ENCODE peak calls at places on chromosome 10, in six cellular contexts. One of them, this sample, is unnamed.

GRCh38 chr10:124106241-124106905 is 13.0 kb upstream of the CHST15 start:
- DNase-seq in left ventricle myocardium inferior: no peak
- DNase-seq in GM23248: peak; percentile 71
- DNase-seq in testis: peak; percentile 65
- DNase-seq in cardiac muscle cell: no peak
- DNase-seq in transverse colon: peak; percentile 71
- DNase-seq in this sample: peak; percentile 70

GRCh38 chr10:10613654-10614244 is 403.9 kb upstream of the CELF2 start:
- DNase-seq in left ventricle myocardium inferior: no peak
- DNase-seq in GM23248: no peak
- DNase-seq in testis: no peak
- DNase-seq in cardiac muscle cell: no peak
- DNase-seq in transverse colon: no peak
- DNase-seq in this sample: no peak

GRCh38 chr10:49761789-49762565 is at the start of gene OGDHL:
- DNase-seq in left ventricle myocardium inferior: peak; percentile 56
- DNase-seq in GM23248: peak; percentile 68
- DNase-seq in testis: peak; percentile 91
- DNase-seq in cardiac muscle cell: peak; percentile 94
- DNase-seq in transverse colon: peak; percentile 27
- DNase-seq in this sample: peak; percentile 85

GRCh38 chr10:5628366-5628765 is 38.0 kb downstream of the ASB13 start:
- DNase-seq in left ventricle myocardium inferior: no peak
- DNase-seq in GM23248: peak; percentile 77
- DNase-seq in testis: no peak
- DNase-seq in cardiac muscle cell: no peak
- DNase-seq in transverse colon: no peak
- DNase-seq in this sample: no peak

GRCh38 chr10:114458955-114459354 is 54.7 kb upstream of the AFAP1L2 start:
- DNase-seq in left ventricle myocardium inferior: peak; percentile 30
- DNase-seq in GM23248: peak; percentile 24
- DNase-seq in testis: peak; percentile 49
- DNase-seq in cardiac muscle cell: no peak
- DNase-seq in transverse colon: peak; percentile 50
- DNase-seq in this sample: no peak

GRCh38 chr10:44242826-44243225 is 142.1 kb downstream of the CXCL12 start:
- DNase-seq in left ventricle myocardium inferior: no peak
- DNase-seq in GM23248: no peak
- DNase-seq in testis: no peak
- DNase-seq in cardiac muscle cell: no peak
- DNase-seq in transverse colon: no peak
- DNase-seq in this sample: no peak

GRCh38 chr10:119480667-119481066 is 61.9 kb downstream of the RGS10 start:
- DNase-seq in left ventricle myocardium inferior: no peak
- DNase-seq in GM23248: peak; percentile 47
- DNase-seq in testis: no peak
- DNase-seq in cardiac muscle cell: no peak
- DNase-seq in transverse colon: no peak
- DNase-seq in this sample: no peak

GRCh38 chr10:60536529-60537114 is 146.9 kb upstream of the ANK3 start:
- DNase-seq in left ventricle myocardium inferior: no peak
- DNase-seq in GM23248: peak; percentile 87
- DNase-seq in testis: no peak
- DNase-seq in cardiac muscle cell: no peak
- DNase-seq in transverse colon: no peak
- DNase-seq in this sample: no peak

GRCh38 chr10:56286096-56286495 is 75.0 kb downstream of the ZWINT start:
- DNase-seq in left ventricle myocardium inferior: no peak
- DNase-seq in GM23248: no peak
- DNase-seq in testis: no peak
- DNase-seq in cardiac muscle cell: no peak
- DNase-seq in transverse colon: no peak
- DNase-seq in this sample: no peak

GRCh38 chr10:132264306-132264950 is 43.3 kb downstream of the STK32C start:
- DNase-seq in left ventricle myocardium inferior: no peak
- DNase-seq in GM23248: no peak
- DNase-seq in testis: no peak
- DNase-seq in cardiac muscle cell: no peak
- DNase-seq in transverse colon: no peak
- DNase-seq in this sample: peak; percentile 8

GRCh38 chr10:120571256-120571655 is 114.2 kb downstream of the PLPP4 start:
- DNase-seq in left ventricle myocardium inferior: no peak
- DNase-seq in GM23248: no peak
- DNase-seq in testis: no peak
- DNase-seq in cardiac muscle cell: no peak
- DNase-seq in transverse colon: no peak
- DNase-seq in this sample: no peak

GRCh38 chr10:10803273-10803672 is 214.4 kb upstream of the CELF2 start:
- DNase-seq in left ventricle myocardium inferior: peak; percentile 38
- DNase-seq in GM23248: peak; percentile 57
- DNase-seq in testis: no peak
- DNase-seq in cardiac muscle cell: no peak
- DNase-seq in transverse colon: no peak
- DNase-seq in this sample: no peak

GRCh38 chr10:6239213-6239991 is 36.7 kb downstream of the PFKFB3 start:
- DNase-seq in left ventricle myocardium inferior: no peak
- DNase-seq in GM23248: peak; percentile 99
- DNase-seq in testis: no peak
- DNase-seq in cardiac muscle cell: no peak
- DNase-seq in transverse colon: peak; percentile 42
- DNase-seq in this sample: no peak

GRCh38 chr10:3538850-3539531 is 246.0 kb downstream of the KLF6 start:
- DNase-seq in left ventricle myocardium inferior: no peak
- DNase-seq in GM23248: peak; percentile 99
- DNase-seq in testis: no peak
- DNase-seq in cardiac muscle cell: no peak
- DNase-seq in transverse colon: no peak
- DNase-seq in this sample: peak; percentile 38

GRCh38 chr10:74704629-74705360 is 121.6 kb upstream of the KAT6B start:
- DNase-seq in left ventricle myocardium inferior: no peak
- DNase-seq in GM23248: no peak
- DNase-seq in testis: no peak
- DNase-seq in cardiac muscle cell: no peak
- DNase-seq in transverse colon: no peak
- DNase-seq in this sample: no peak

GRCh38 chr10:58979713-58980112 is 196.7 kb upstream of the PHYHIPL start:
- DNase-seq in left ventricle myocardium inferior: no peak
- DNase-seq in GM23248: no peak
- DNase-seq in testis: no peak
- DNase-seq in cardiac muscle cell: no peak
- DNase-seq in transverse colon: no peak
- DNase-seq in this sample: no peak

GRCh38 chr10:117439243-117439912 is 64.1 kb upstream of the PDZD8 start:
- DNase-seq in left ventricle myocardium inferior: peak; percentile 53
- DNase-seq in GM23248: peak; percentile 99
- DNase-seq in testis: no peak
- DNase-seq in cardiac muscle cell: no peak
- DNase-seq in transverse colon: peak; percentile 27
- DNase-seq in this sample: no peak

GRCh38 chr10:77279207-77279606 is 358.4 kb downstream of the KCNMA1 start:
- DNase-seq in left ventricle myocardium inferior: no peak
- DNase-seq in GM23248: peak; percentile 61
- DNase-seq in testis: no peak
- DNase-seq in cardiac muscle cell: no peak
- DNase-seq in transverse colon: no peak
- DNase-seq in this sample: peak; percentile 67

GRCh38 chr10:58856508-58857240 is 319.8 kb upstream of the PHYHIPL start:
- DNase-seq in left ventricle myocardium inferior: no peak
- DNase-seq in GM23248: peak; percentile 95
- DNase-seq in testis: no peak
- DNase-seq in cardiac muscle cell: peak; percentile 68
- DNase-seq in transverse colon: no peak
- DNase-seq in this sample: no peak

GRCh38 chr10:77664018-77664417 is 26.4 kb upstream of the KCNMA1 start:
- DNase-seq in left ventricle myocardium inferior: no peak
- DNase-seq in GM23248: no peak
- DNase-seq in testis: no peak
- DNase-seq in cardiac muscle cell: no peak
- DNase-seq in transverse colon: no peak
- DNase-seq in this sample: no peak

GRCh38 chr10:53005612-53006325 is 233.2 kb upstream of the MBL2 start:
- DNase-seq in left ventricle myocardium inferior: no peak
- DNase-seq in GM23248: no peak
- DNase-seq in testis: no peak
- DNase-seq in cardiac muscle cell: no peak
- DNase-seq in transverse colon: no peak
- DNase-seq in this sample: no peak

GRCh38 chr10:124063736-124064135 is 29.7 kb downstream of the CHST15 start:
- DNase-seq in left ventricle myocardium inferior: no peak
- DNase-seq in GM23248: peak; percentile 44
- DNase-seq in testis: peak; percentile 37
- DNase-seq in cardiac muscle cell: no peak
- DNase-seq in transverse colon: peak; percentile 47
- DNase-seq in this sample: no peak

GRCh38 chr10:73781879-73782748 is at the start of gene CHCHD1:
- DNase-seq in left ventricle myocardium inferior: peak; percentile 94
- DNase-seq in GM23248: peak; percentile 95
- DNase-seq in testis: peak; percentile 94
- DNase-seq in cardiac muscle cell: peak; percentile 92
- DNase-seq in transverse colon: peak; percentile 94
- DNase-seq in this sample: peak; percentile 94

GRCh38 chr10:29409241-29410051 is 120.6 kb downstream of the LYZL1 start:
- DNase-seq in left ventricle myocardium inferior: peak; percentile 82
- DNase-seq in GM23248: peak; percentile 86
- DNase-seq in testis: peak; percentile 90
- DNase-seq in cardiac muscle cell: peak; percentile 44
- DNase-seq in transverse colon: peak; percentile 80
- DNase-seq in this sample: peak; percentile 81

GRCh38 chr10:122142652-122143237 is 128.4 kb upstream of the BTBD16 start:
- DNase-seq in left ventricle myocardium inferior: peak; percentile 56
- DNase-seq in GM23248: no peak
- DNase-seq in testis: peak; percentile 55
- DNase-seq in cardiac muscle cell: peak; percentile 46
- DNase-seq in transverse colon: no peak
- DNase-seq in this sample: peak; percentile 48

GRCh38 chr10:88289342-88289741 is 293.8 kb downstream of the RNLS start:
- DNase-seq in left ventricle myocardium inferior: no peak
- DNase-seq in GM23248: peak; percentile 47
- DNase-seq in testis: no peak
- DNase-seq in cardiac muscle cell: no peak
- DNase-seq in transverse colon: no peak
- DNase-seq in this sample: no peak
- H3K4me3 ChIP-seq in left ventricle myocardium inferior: no peak overlapping the region
- H3K4me3 ChIP-seq in GM23248: no peak overlapping the region
- H3K4me3 ChIP-seq in testis: no peak overlapping the region
- H3K4me3 ChIP-seq in cardiac muscle cell: no peak overlapping the region
- H3K4me3 ChIP-seq in transverse colon: no peak overlapping the region
- H3K4me3 ChIP-seq in this sample: no peak overlapping the region

GRCh38 chr10:1348773-1349050 is 292.5 kb downstream of the WDR37 start:
- DNase-seq in left ventricle myocardium inferior: no peak
- DNase-seq in GM23248: no peak
- DNase-seq in testis: no peak
- DNase-seq in cardiac muscle cell: no peak
- DNase-seq in transverse colon: no peak
- DNase-seq in this sample: no peak
- H3K9me3 ChIP-seq in left ventricle myocardium inferior: no peaks in the 10 kb centered on the region
- H3K9me3 ChIP-seq in GM23248: no peaks in the 10 kb centered on the region
- H3K9me3 ChIP-seq in testis: no peaks in the 10 kb centered on the region
- H3K9me3 ChIP-seq in cardiac muscle cell: no peaks in the 10 kb centered on the region
- H3K9me3 ChIP-seq in transverse colon: no peaks in the 10 kb centered on the region
- H3K9me3 ChIP-seq in this sample: no peaks in the 10 kb centered on the region

GRCh38 chr10:28090506-28090905 is 91.6 kb upstream of the ODAD2 start:
- DNase-seq in left ventricle myocardium inferior: no peak
- DNase-seq in GM23248: no peak
- DNase-seq in testis: no peak
- DNase-seq in cardiac muscle cell: no peak
- DNase-seq in transverse colon: no peak
- DNase-seq in this sample: no peak
- H3K27ac ChIP-seq in left ventricle myocardium inferior: no peak overlapping the region
- H3K27ac ChIP-seq in GM23248: no peak overlapping the region
- H3K27ac ChIP-seq in testis: no peak overlapping the region
- H3K27ac ChIP-seq in cardiac muscle cell: no peak overlapping the region
- H3K27ac ChIP-seq in transverse colon: no peak overlapping the region
- H3K27ac ChIP-seq in this sample: no peak overlapping the region

GRCh38 chr10:32952541-32953276 is 5.3 kb downstream of the ITGB1 start:
- DNase-seq in left ventricle myocardium inferior: no peak
- DNase-seq in GM23248: no peak
- DNase-seq in testis: no peak
- DNase-seq in cardiac muscle cell: no peak
- DNase-seq in transverse colon: no peak
- DNase-seq in this sample: no peak

GRCh38 chr10:32951111-32951510 is 6.9 kb downstream of the ITGB1 start:
- DNase-seq in left ventricle myocardium inferior: no peak
- DNase-seq in GM23248: no peak
- DNase-seq in testis: no peak
- DNase-seq in cardiac muscle cell: no peak
- DNase-seq in transverse colon: no peak
- DNase-seq in this sample: no peak

GRCh38 chr10:32950457-32951109 is 7.4 kb downstream of the ITGB1 start:
- DNase-seq in left ventricle myocardium inferior: no peak
- DNase-seq in GM23248: no peak
- DNase-seq in testis: no peak
- DNase-seq in cardiac muscle cell: no peak
- DNase-seq in transverse colon: no peak
- DNase-seq in this sample: no peak

GRCh38 chr10:32953277-32953927 is 4.6 kb downstream of the ITGB1 start:
- DNase-seq in left ventricle myocardium inferior: peak; percentile 18
- DNase-seq in GM23248: no peak
- DNase-seq in testis: no peak
- DNase-seq in cardiac muscle cell: no peak
- DNase-seq in transverse colon: no peak
- DNase-seq in this sample: no peak

DNA sequence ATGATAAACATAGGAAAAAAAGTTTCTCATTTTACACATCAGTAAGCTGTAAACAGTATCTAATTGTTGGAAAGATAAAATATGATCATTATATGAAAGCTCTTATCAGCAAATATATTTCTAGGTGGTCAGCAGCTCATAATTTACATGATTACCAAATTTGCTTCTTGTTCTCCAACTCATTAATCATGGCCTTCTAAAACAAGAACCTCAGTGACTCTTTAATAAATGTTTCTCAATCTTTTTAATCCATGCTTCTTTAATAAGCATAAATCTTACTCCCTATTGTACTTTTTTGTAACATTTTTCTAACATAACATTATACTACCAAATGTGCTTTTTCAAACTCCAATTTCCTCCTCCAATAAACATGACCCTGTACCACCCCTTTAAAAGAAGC is 5.9 kb downstream of the ITGB1 start:
- DNase-seq in left ventricle myocardium inferior: no peak
- DNase-seq in GM23248: no peak
- DNase-seq in testis: no peak
- DNase-seq in cardiac muscle cell: no peak
- DNase-seq in transverse colon: no peak
- DNase-seq in this sample: no peak
- H3K4me3 ChIP-seq in left ventricle myocardium inferior: no peak overlapping the region
- H3K4me3 ChIP-seq in GM23248: peak overlapping the region; percentile 84
- H3K4me3 ChIP-seq in testis: no peak overlapping the region
- H3K4me3 ChIP-seq in cardiac muscle cell: no peak overlapping the region
- H3K4me3 ChIP-seq in transverse colon: no peak overlapping the region
- H3K4me3 ChIP-seq in this sample: no peak overlapping the region

GRCh38 chr10:37384923-37385322 is 259.5 kb downstream of the ANKRD30A start:
- DNase-seq in left ventricle myocardium inferior: no peak
- DNase-seq in GM23248: no peak
- DNase-seq in testis: no peak
- DNase-seq in cardiac muscle cell: no peak
- DNase-seq in transverse colon: no peak
- DNase-seq in this sample: no peak
- H3K9me3 ChIP-seq in left ventricle myocardium inferior: peaks cover 24% of the 10 kb centered on the region
- H3K9me3 ChIP-seq in GM23248: no peaks in the 10 kb centered on the region
- H3K9me3 ChIP-seq in testis: no peaks in the 10 kb centered on the region
- H3K9me3 ChIP-seq in cardiac muscle cell: no peaks in the 10 kb centered on the region
- H3K9me3 ChIP-seq in transverse colon: no peaks in the 10 kb centered on the region
- H3K9me3 ChIP-seq in this sample: no peaks in the 10 kb centered on the region

This sample was measured in right lobe of liver.